ENCODE peak calls at places on chromosome 17, in five cellular contexts. U is HCT116, V is GM12878, C is K562, E is H1. K is an unnamed sample.
A peak's percentile ranks its signal among the peaks of the same experiment; 100 is the strongest.

GRCh38 chr17:4675791-4676190 is 28.1 kb downstream of the PELP1 start:
- DNase-seq in V (no peak), E (no peak), U (no peak), C (no peak), K (no peak)

GRCh38 chr17:73091770-73092517 is 544 bp downstream of the SLC39A11 start:
- DNase-seq in V (no peak), E (no peak), C (peak; percentile 30), U (no peak), K (peak; percentile 67)

GRCh38 chr17:17567114-17567513 is 24.4 kb downstream of the PEMT start:
- DNase-seq in V (no peak), C (no peak), E (no peak), U (no peak), K (no peak)

GRCh38 chr17:64128787-64129514 is 993 bp downstream of the ERN1 start:
- DNase-seq in E (no peak), C (peak; percentile 26), U (no peak), V (no peak), K (no peak)

GRCh38 chr17:39618252-39618913 is 8.4 kb upstream of the PPP1R1B start:
- DNase-seq in U (no peak), V (no peak), E (no peak), C (no peak), K (no peak)

GRCh38 chr17:44801880-44802279 is 28.2 kb downstream of the GJC1 start:
- DNase-seq in U (no peak), E (no peak), V (no peak), C (no peak), K (no peak)

GRCh38 chr17:43702636-43703035 is 40.9 kb upstream of the MEOX1 start:
- DNase-seq in U (no peak), V (no peak), E (no peak), C (peak; percentile 81), K (peak; percentile 65)

GRCh38 chr17:4947411-4948165 is 742 bp downstream of the PFN1 start:
- DNase-seq in C (peak; percentile 67), U (no peak), V (no peak), E (no peak), K (peak; percentile 50)

GRCh38 chr17:31416503-31416923 is 25.0 kb downstream of the RAB11FIP4 start:
- DNase-seq in V (no peak), U (no peak), C (no peak), E (no peak), K (peak; percentile 79)
- TF ChIP-seq SRF in V (no peak), U (no peak), C (no peak), E (no peak), K (no peak)

GRCh38 chr17:35345926-35346771 is 27.3 kb downstream of the SLFN11 start:
- DNase-seq in C (peak; percentile 14), U (no peak), E (no peak), V (no peak), K (no peak)
- TF ChIP-seq SRF in C (no peak), U (no peak), E (no peak), V (no peak), K (no peak)

GRCh38 chr17:10745231-10745630 is 15.4 kb upstream of the TMEM220 start:
- DNase-seq in E (no peak), U (no peak), C (no peak), V (no peak), K (no peak)
- TF ChIP-seq SRF in E (no peak), U (no peak), C (no peak), V (no peak), K (no peak)

DNA sequence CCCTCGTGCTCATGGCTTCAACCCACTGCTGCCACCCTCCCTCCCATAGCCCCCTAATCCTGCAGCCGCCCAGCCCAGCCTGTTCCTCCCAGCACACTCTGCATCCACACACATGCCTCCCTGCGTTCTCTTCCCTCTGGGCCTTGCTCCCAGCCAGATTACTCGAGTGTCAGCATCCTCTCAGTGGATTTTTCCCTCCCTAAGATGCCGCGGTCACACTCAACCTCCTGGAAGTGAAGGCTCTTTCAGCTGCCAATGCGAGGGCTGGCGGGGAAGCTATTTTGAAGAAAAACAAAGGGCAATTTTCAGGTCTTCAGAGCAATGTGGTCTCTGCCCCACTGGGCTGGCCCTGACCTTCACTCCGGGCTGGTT is 23.2 kb upstream of the CACNG5 start:
- DNase-seq in V (no peak), C (no peak), E (no peak), U (no peak), K (no peak)
- TF ChIP-seq SRF in V (no peak), C (no peak), E (no peak), U (no peak), K (no peak)

DNA sequence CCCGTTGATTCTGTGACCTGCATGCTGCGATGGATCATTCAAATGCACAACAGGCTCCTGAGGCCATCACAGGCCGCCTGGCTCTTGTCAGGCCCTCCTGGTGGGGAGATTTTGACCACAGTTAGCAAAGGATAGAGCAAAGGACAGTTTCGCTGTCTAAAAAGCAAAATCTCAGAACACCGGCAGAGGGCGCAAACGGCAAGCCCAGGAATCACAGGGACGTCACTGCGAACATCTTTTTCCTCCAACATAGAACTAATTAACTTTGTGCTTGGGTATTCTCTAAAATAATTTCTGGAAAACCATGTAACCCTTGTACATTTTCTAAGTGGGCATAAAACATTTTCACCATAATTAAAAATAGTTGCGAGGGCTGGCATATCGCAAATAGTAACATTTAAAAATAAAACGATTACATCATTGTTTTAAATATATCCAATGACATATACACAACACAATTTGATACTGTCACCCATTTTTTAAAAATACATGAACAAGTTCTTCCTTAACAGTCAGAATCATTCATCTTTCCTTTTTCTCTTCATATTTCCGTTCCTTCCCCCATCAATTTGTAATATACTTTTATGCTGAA is 19.7 kb upstream of the SLC47A1 start:
- DNase-seq in C (peak; percentile 32), E (no peak), V (no peak), U (peak; percentile 75), K (peak; percentile 68)
- TF ChIP-seq SRF in C (no peak), E (no peak), V (no peak), U (no peak), K (no peak)

DNA sequence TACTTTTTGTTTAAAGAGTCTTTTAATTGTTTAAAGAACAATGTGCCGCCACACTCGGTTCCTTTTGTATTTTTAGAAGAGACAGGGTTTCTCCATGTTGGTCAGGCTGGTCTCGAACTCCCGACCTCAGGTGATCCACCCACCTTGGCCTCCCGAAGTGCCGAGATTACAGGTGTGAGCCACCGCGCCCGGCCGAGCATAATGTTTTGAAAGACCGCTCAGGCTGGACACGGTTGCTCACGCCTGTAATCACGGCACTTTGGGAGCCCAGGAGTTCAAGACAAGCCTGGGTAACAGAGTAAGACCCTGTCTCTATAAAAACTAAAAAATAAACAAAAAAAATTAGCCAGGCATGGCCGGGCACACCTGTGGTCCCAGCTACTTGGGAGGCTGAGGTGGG is 59.8 kb downstream of the RNF213 start:
- DNase-seq in V (no peak), U (no peak), C (no peak), E (no peak), K (no peak)
- TF ChIP-seq SRF in V (no peak), U (no peak), C (no peak), E (no peak), K (no peak)

DNA sequence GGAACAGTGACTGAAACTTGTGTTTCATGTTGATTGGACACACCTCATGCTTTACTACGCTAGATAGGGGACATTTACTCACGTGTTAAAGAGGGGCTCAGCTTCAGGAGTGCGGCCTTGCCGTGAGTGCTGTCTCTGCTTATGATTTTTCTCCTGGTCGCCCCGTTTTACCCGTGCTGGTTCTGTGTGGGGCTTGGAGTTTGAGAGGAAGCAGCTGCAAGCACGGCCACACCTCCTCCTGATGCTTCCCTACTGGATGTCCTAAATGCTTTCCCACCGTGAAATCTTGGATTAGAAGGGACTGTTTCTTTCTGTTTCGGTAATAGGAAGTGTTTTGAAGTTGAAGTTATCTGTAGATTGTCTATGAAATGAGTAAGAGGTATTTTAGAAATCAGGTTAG is 54.0 kb upstream of the ZNF750 start:
- DNase-seq in U (no peak), C (no peak), V (no peak), E (no peak), K (no peak)
- TF ChIP-seq SRF in U (no peak), C (no peak), V (no peak), E (no peak), K (no peak)

GRCh38 chr17:79215631-79216030 is 141.0 kb downstream of the ENGASE start:
- DNase-seq in V (no peak), E (no peak), U (no peak), C (no peak), K (no peak)
- TF ChIP-seq SRF in V (no peak), E (no peak), U (no peak), C (no peak), K (no peak)

DNA sequence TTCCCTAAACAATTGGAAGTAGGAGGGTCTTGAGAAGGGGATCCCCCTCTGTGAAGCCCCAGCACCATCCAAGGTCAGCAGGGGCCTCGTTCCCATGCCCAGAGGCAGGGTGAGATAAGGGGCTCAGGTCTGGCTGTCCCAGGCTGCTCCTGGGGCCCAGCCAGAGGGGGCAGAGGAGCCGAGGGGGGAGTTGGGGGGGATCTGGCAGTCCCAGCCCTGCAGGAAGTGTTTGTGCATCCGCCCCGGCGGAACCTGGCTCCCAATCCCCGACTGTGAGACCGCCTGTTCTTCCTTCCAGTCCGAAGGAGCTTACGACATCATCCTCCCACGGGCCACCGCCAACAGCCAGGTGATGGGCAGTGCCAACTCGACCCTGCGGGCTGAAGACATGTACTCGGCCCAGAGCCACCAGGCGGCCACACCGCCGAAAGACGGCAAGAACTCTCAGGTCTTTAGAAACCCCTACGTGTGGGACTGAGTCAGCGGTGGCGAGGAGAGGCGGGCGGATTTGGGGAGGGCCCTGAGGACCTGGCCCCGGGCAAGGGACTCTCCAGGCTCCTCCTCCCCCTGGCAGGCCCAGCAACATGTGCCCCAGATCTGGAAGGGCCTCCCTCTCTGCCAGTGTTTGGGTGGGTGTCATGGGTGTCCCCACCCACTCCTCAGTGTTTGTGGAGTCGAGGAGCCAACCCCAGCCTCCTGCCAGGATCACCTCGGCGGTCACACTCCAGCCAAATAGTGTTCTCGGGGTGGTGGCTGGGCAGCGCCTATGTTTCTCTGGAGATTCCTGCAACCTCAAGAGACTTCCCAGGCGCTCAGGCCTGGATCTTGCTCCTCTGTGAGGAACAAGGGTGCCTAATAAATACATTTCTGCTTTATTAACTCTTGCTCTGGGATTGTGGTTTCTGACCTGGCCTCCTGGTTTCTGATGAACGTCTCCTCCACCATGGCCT is 14.9 kb downstream of the GPRC5C start:
- DNase-seq in V (no peak), U (no peak), C (no peak), E (no peak), K (no peak)
- TF ChIP-seq SRF in V (no peak), U (no peak), C (no peak), E (no peak), K (no peak)

K was measured in HepG2.